ENCODE peak calls at places on chromosomes 11 and 22, in four cellular contexts. Y, R, F and P are unnamed samples. For H3K36me3 and H3K27me3, the result is how much of the 10 kb centered on the place peaks cover.

GRCh38 chr11:75286826-75287465 is 46.4 kb downstream of the TPBGL start:
- DNase-seq in R (no peak), F (no peak), Y (no peak), P (no peak)

GRCh38 chr11:68666854-68667253 is 17.5 kb upstream of the GAL start:
- DNase-seq in F (no peak), R (no peak), Y (no peak), P (no peak)

GRCh38 chr11:37422511-37422910 is 824.5 kb upstream of the RAG2 start:
- DNase-seq in Y (no peak), F (no peak), R (no peak), P (no peak)

GRCh38 chr11:74570266-74571061 is 21.9 kb upstream of the POLD3 start:
- DNase-seq in F (peak), R (no peak), Y (peak), P (no peak)

GRCh38 chr11:115349427-115349826 is 154.8 kb downstream of the CADM1 start:
- DNase-seq in F (no peak), R (no peak), Y (no peak), P (no peak)

GRCh38 chr22:28817919-28818859 is 17.8 kb upstream of the XBP1 start:
- DNase-seq in Y (no peak), R (no peak), F (peak), P (no peak)

GRCh38 chr11:67271548-67272284 is 5.4 kb downstream of the GRK2 start:
- DNase-seq in Y (peak), R (peak), F (no peak), P (no peak)

GRCh38 chr11:75771646-75772410 is 3.2 kb downstream of the DGAT2 start:
- DNase-seq in R (no peak), Y (no peak), F (no peak), P (no peak)

GRCh38 chr22:49900441-49901230 is 17.6 kb downstream of the ALG12 start:
- DNase-seq in Y (no peak), R (no peak), F (no peak), P (no peak)

GRCh38 chr11:71114124-71114851 is 138.1 kb downstream of the SHANK2 start:
- DNase-seq in Y (no peak), F (no peak), R (no peak), P (peak)

GRCh38 chr11:35845860-35846259 is 98.0 kb upstream of the LDLRAD3 start:
- DNase-seq in Y (no peak), R (no peak), F (no peak), P (no peak)

GRCh38 chr11:41660585-41660984 is 201.1 kb upstream of the LRRC4C start:
- DNase-seq in Y (no peak), R (no peak), F (peak), P (no peak)

GRCh38 chr11:132638421-132638820 is 893.9 kb downstream of the OPCML start:
- DNase-seq in Y (no peak), R (no peak), F (no peak), P (no peak)

DNA sequence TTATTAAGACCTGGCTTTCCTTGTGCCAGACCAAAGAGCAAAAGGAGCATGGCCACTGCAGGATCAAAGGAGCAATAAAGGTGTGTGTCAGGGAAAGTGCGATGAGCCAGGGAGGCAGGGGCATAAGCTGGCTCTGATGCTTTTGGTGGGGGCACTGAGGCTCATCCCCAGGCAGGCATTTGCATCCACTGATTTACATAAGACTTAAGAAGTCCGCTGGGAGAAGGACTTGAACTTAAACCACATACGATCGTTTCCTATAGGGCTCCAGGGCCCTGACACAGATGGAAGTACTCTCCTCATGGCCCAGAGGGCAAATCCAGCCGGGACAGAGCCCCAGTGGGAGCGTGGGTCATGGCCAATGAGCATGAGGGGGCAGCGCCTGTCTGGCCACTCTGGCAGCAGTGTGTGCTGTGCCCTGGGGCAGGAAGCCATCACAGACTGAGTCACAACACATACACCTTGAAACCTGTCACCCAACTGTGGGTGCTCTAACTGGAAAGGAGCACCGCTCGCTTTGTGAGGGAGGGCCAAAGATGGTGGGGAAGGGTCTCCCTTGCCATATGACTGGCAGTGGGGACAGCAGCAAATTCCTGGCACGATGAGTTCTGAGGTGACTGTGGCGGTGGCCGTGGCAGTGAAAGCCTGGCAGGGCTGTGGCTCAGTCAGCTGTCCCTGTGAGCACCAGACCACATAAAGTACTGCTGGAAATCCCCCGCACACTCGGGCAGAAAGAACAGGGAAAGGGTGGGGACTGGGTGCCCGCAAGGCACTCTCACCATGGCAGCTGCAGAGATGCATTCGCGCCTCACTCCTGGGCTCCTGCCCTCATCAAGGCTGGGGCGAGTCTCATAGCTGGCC is 79.4 kb upstream of the LMO1 start:
- DNase-seq in Y (no peak), R (no peak), F (no peak), P (peak)
- H3K36me3 ChIP-seq in Y (under half), R (under half), F (under half), P (under half)

DNA sequence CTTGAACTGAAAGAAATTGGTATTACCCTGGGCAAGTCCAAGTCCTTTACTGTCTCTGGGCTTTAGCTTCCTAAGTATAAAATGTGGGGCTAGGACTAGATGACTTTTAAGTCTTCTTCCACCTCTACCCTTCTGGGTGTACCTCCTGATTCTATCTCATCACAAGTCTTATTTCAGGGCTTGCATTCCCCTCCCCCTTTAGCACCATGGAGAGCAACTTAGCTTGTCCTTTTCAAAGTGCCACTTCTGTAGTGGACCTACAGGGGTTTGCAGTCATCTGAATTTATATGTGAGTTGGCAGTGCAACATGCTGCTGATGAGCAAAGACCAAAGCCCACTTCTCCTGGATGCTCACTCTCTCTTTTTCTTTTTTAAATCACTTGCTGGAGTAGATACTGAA is 184.8 kb downstream of the NELL1 start:
- DNase-seq in Y (no peak), F (peak), R (no peak), P (no peak)
- H3K27me3 ChIP-seq in Y (under half), F (under half), R (under half), P (under half)

GRCh38 chr11:130202818-130203671 is 43.5 kb downstream of the ST14 start:
- DNase-seq in F (no peak), Y (no peak), R (no peak), P (no peak)
- H3K36me3 ChIP-seq in F (under half), Y (under half), R (under half), P (under half)

GRCh38 chr11:129596361-129596760 is 219.3 kb upstream of the TMEM45B start:
- DNase-seq in F (no peak), Y (no peak), R (no peak), P (no peak)
- H3K27me3 ChIP-seq in F (under half), Y (under half), R (under half), P (under half)

GRCh38 chr22:38744981-38745380 is 10.8 kb downstream of the SUN2 start:
- DNase-seq in F (no peak), R (no peak), Y (no peak), P (no peak)
- H3K36me3 ChIP-seq in F (under half), R (under half), Y (half or more), P (under half)

DNA sequence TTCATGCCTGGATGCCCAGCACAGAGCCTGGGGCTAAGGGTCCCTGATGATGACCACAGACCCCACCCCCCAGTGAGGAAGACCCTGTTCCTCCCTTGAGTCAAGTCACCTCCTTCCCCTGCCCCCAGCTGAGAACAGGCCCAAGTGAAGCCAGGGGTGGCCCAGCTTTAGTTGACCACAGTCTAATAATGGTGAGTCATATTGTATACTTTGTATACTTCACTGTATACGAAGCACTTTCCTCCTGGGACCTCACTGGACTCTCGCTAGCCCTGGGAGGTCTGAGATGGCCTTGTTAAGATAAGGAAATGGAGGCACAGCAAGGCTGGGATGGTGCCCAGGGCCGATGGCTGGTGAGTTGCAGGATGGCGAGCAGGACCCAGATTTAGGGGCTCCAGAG is 3.7 kb upstream of the FLRT1 start:
- DNase-seq in Y (no peak), R (no peak), F (no peak), P (no peak)
- H3K27me3 ChIP-seq in Y (under half), R (under half), F (under half), P (under half)

GRCh38 chr22:43980579-43980978 is 25.3 kb downstream of the SAMM50 start:
- DNase-seq in R (no peak), Y (no peak), F (no peak), P (no peak)

GRCh38 chr22:43976861-43977795 is 21.9 kb downstream of the SAMM50 start:
- DNase-seq in F (no peak), R (no peak), Y (no peak), P (no peak)

GRCh38 chr22:43980996-43981395 is 25.8 kb downstream of the SAMM50 start:
- DNase-seq in F (no peak), R (no peak), Y (no peak), P (no peak)

GRCh38 chr22:43975041-43975440 is 19.8 kb downstream of the SAMM50 start:
- DNase-seq in F (no peak), Y (no peak), R (no peak), P (no peak)

DNA sequence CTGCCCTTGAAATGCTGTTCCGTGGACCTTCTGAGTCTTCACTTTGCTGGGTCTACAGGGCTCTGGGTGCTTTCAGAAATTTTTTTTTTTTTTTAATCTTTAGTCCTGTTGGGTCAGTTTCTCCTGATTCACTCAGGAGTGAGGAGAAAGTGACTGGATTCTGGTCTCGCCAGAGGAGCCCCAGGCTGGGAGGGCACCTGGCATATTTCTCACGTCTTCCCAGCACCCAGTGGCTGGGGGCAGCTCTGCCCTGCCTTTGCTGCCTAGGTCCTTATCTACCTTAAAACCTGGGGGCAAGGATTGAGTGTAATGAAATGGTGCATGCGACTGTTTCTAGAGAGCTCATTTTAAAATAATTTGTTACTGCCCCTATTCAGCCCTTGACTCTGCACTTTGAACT is 23.3 kb downstream of the SAMM50 start:
- DNase-seq in R (no peak), Y (no peak), F (no peak), P (no peak)
- H3K36me3 ChIP-seq in R (under half), Y (half or more), F (under half), P (under half)

DNA sequence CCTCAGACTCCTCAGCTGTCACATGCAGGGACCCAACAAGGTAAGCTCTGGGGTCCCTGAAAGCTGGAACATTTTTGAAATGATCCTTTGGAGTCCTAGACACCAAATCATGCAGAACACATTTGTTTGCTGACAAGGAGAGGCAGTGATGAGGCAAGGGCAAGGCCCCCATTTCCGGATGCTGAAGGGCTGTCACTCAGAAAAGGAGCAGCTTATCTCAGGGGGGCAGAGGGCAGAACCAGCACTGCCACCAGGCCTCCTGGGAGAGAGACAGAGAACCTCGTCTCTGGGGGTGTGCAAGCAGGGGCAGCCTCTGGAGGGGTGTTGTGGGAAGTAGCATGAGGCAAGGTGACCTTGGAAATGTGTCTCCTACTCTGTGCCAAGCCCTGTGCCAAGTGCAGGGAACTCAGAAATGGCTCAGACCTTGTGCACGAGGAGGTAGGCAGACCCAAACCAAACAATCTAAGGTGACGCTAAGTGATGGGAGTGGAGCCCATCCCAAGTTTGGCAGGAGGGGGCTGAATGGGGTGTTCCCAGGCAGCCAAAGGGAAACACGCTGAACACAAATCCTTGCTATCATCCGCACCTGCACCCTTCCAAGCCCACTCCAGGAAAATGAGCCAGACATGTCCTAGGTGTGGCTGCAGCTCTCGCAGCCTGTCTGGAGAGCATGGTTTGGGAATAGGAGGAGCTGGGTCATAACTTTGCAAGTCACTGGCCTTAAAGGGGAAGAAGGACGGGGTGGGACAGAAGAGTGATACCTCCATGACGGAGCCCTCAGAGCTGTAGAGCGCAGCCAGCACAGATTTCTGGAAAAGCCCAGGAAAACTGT is 94.2 kb downstream of the PDE2A start:
- DNase-seq in Y (no peak), F (no peak), R (no peak), P (no peak)
- H3K27me3 ChIP-seq in Y (under half), F (under half), R (under half), P (under half)

GRCh38 chr11:27347949-27348879 is 14.8 kb downstream of the CCDC34 start:
- DNase-seq in F (no peak), R (no peak), Y (no peak), P (no peak)

GRCh38 chr11:27350503-27350902 is 12.5 kb downstream of the CCDC34 start:
- DNase-seq in R (no peak), F (no peak), Y (no peak), P (no peak)

GRCh38 chr11:27352781-27353180 is 10.2 kb downstream of the CCDC34 start:
- DNase-seq in F (no peak), R (no peak), Y (no peak), P (no peak)

GRCh38 chr11:27347361-27347760 is 15.7 kb downstream of the CCDC34 start:
- DNase-seq in R (no peak), F (no peak), Y (no peak), P (no peak)

DNA sequence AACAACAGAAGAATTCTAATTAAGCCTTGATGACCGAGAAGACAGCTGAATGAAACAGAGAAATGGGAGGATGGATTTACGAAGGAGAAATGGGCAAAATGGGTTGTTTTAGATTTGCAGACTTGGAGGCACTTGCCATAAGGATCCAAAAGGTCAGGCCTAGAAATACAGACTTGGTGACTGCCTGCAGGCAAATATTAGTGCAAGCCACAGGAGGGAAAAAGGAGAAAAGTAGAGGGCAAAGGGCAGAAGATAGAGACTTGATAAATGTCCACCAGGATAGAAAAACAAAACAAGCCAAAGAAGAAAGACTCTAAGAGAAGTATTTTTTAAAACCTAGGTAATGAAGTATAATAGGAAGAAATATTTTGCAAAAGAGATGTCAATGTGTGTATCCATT is 13.1 kb downstream of the CCDC34 start:
- DNase-seq in Y (no peak), R (no peak), F (peak), P (no peak)
- H3K36me3 ChIP-seq in Y (under half), R (under half), F (under half), P (under half)

GRCh38 chr11:46383974-46384701 is 2.7 kb downstream of the MDK start:
- DNase-seq in R (no peak), Y (no peak), F (no peak), P (no peak)
- H3K27me3 ChIP-seq in R (under half), Y (under half), F (under half), P (under half)